ENCODE peak calls at places on chromosomes 2 and 18, in five cellular contexts. X is IMR-90; H is adrenal gland; D is sigmoid colon; M is effector memory CD4-positive, alpha-beta T cell. K is an unnamed sample.

GRCh38 chr2:79982445-79982844 is 322.1 kb downstream of the LRRTM1 start:
- DNase-seq in D (no peak), X (no peak), M (no peak), H (no peak), K (no peak)

GRCh38 chr2:70830333-70830732 is 5.3 kb downstream of the CD207 start:
- DNase-seq in X (no peak), D (no peak), M (no peak), H (no peak), K (no peak)

GRCh38 chr2:215670396-215670795 is 234.5 kb upstream of the FN1 start:
- DNase-seq in D (no peak), X (no peak), H (no peak), M (no peak), K (no peak)

GRCh38 chr2:15818186-15818795 is 122.1 kb upstream of the MYCN start:
- DNase-seq in H (no peak), D (no peak), X (no peak), M (no peak), K (no peak)

GRCh38 chr18:55465313-55465712 is 122.7 kb downstream of the TCF4 start:
- DNase-seq in D (no peak), M (no peak), X (no peak), H (no peak), K (no peak)

GRCh38 chr18:41134426-41134825 is 820.6 kb upstream of the PIK3C3 start:
- DNase-seq in M (no peak), H (no peak), X (peak; percentile 24), D (no peak), K (no peak)

GRCh38 chr2:17800219-17800618 is 16.0 kb upstream of the MSGN1 start:
- DNase-seq in M (no peak), X (peak; percentile 18), D (no peak), H (no peak), K (no peak)

GRCh38 chr2:216379955-216380354 is 7.7 kb upstream of the MARCHF4 start:
- DNase-seq in H (no peak), X (no peak), M (no peak), D (no peak), K (no peak)

GRCh38 chr2:15892575-15892974 is 47.8 kb upstream of the MYCN start:
- DNase-seq in X (no peak), M (no peak), H (no peak), D (no peak), K (no peak)

GRCh38 chr2:3659447-3660432 is 1.7 kb downstream of the ALLC start:
- DNase-seq in M (no peak), D (peak; percentile 51), H (peak; percentile 89), X (peak; percentile 38), K (no peak)

GRCh38 chr2:152157253-152157652 is 18.3 kb downstream of the STAM2 start:
- DNase-seq in M (no peak), H (no peak), D (no peak), X (no peak), K (no peak)

GRCh38 chr18:6414118-6414722 is 491 bp downstream of the L3MBTL4 start:
- DNase-seq in M (no peak), D (peak; percentile 80), H (peak; percentile 78), X (no peak), K (no peak)

GRCh38 chr2:62814132-62814531 is 108.6 kb downstream of the EHBP1 start:
- DNase-seq in D (no peak), M (no peak), X (peak; percentile 76), H (peak; percentile 33), K (no peak)

GRCh38 chr18:59719533-59720325 is 22.5 kb upstream of the CCBE1 start:
- DNase-seq in H (no peak), M (no peak), X (peak; percentile 88), D (no peak), K (no peak)

GRCh38 chr2:176177580-176178270 is 10.7 kb upstream of the HOXD1 start:
- DNase-seq in D (no peak), M (no peak), X (no peak), H (no peak), K (no peak)

GRCh38 chr2:28610583-28611201 is 114.8 kb downstream of the PLB1 start:
- DNase-seq in X (peak; percentile 96), M (peak; percentile 11), D (no peak), H (peak; percentile 92), K (no peak)

GRCh38 chr2:46939596-46940359 is 24.2 kb upstream of the MCFD2 start:
- DNase-seq in M (no peak), H (peak; percentile 59), D (no peak), X (no peak), K (no peak)

GRCh38 chr18:55706893-55707292 is 118.9 kb upstream of the TCF4 start:
- DNase-seq in D (no peak), H (no peak), X (peak; percentile 92), M (no peak), K (no peak)

GRCh38 chr2:235402444-235402843 is 91.4 kb upstream of the AGAP1 start:
- DNase-seq in M (no peak), X (no peak), H (no peak), D (no peak), K (no peak)

GRCh38 chr2:70088508-70089219 is 1.4 kb downstream of the PCBP1 start:
- DNase-seq in D (no peak), X (peak; percentile 6), H (no peak), M (no peak), K (no peak)

GRCh38 chr2:204863351-204863750 is 318.1 kb downstream of the PARD3B start:
- DNase-seq in X (peak; percentile 76), D (no peak), H (no peak), M (no peak), K (no peak)

GRCh38 chr2:143452817-143453462 is 323.7 kb downstream of the ARHGAP15 start:
- DNase-seq in X (no peak), H (no peak), D (no peak), M (peak; percentile 26), K (no peak)

GRCh38 chr2:188102881-188103280 is 188.8 kb upstream of the GULP1 start:
- DNase-seq in M (no peak), D (no peak), X (no peak), H (no peak), K (no peak)

GRCh38 chr2:128346291-128346690 is 27.6 kb upstream of the HS6ST1 start:
- DNase-seq in D (no peak), X (no peak), H (no peak), M (no peak), K (no peak)

GRCh38 chr2:128346811-128347558 is 28.3 kb upstream of the HS6ST1 start:
- DNase-seq in H (no peak), D (no peak), M (no peak), X (no peak), K (no peak)

GRCh38 chr2:128350736-128351135 is 32.1 kb upstream of the HS6ST1 start:
- DNase-seq in D (no peak), X (no peak), M (no peak), H (no peak), K (no peak)

GRCh38 chr2:128347701-128348504 is 29.2 kb upstream of the HS6ST1 start:
- DNase-seq in H (peak; percentile 91), M (no peak), D (peak; percentile 91), X (peak; percentile 23), K (no peak)

DNA sequence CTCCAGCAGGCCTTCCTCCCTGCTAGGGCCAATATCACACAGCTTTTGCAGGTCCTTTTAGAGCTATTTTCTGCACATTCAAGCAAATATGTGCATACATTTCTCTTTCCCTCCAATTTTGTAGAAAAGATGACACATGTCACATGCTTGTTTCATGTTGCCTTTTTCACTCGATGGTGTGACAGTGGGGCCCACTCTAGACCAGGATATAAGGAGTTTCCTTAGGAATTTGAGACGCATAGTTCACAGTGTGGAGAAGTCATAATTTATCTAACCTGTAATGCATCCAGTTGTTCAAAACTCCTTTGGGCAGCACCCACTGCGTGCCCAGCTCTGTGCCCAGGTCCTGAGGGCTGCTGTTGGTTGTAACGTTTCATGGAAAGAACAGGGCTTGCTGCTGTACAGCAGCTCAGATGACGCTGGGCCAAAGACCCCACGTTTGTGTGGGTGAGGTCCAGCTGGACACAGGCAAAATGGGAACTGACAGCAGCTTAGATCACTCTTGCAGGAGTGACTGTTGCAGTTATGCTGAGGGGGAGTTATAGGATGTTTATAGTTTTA is 29.9 kb upstream of the HS6ST1 start:
- DNase-seq in M (no peak), H (no peak), X (no peak), D (no peak), K (no peak)
- H3K27ac ChIP-seq in M (no peak overlapping the region), H (peak overlapping the region; percentile 42), X (peak overlapping the region; percentile 60), D (peak overlapping the region; percentile 75), K (no peak overlapping the region)

DNA sequence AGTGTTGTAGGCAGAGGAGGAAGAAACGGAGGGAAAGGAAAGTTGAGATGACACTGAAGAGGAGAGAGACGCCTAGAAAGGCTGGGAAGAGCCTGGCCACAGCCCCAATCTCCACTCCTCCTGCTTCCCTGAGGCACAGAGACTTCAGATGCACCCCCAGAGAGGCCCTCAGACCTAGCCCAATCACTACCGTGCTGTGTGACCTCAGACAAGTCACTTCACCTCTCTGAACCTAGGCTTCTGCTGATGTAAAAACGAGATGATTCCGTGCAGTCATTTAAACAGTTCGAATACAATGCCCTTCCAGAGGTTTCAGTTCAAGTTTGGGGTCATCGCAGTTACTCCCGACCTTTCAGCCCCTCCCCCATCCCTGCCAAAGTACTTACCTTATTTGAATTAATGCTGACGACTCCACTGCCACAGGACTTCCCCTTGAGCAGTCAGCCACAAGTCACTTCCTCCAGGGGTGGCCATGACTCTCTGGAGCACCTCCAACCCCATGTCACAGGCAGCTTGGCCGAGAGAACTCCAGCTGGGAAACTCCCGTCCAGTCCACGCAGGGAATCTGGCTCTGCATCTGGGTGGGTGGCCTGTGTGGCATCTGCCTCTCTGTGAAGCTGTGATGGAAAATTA is 105.2 kb upstream of the ID2 start:
- DNase-seq in X (no peak), D (peak; percentile 68), M (no peak), H (peak; percentile 60), K (no peak)
- H3K27me3 ChIP-seq in X (no peaks in the 10 kb centered on the region), D (no peaks in the 10 kb centered on the region), M (no peaks in the 10 kb centered on the region), H (no peaks in the 10 kb centered on the region), K (no peaks in the 10 kb centered on the region)

GRCh38 chr2:169362346-169363026 is at the start of gene LRP2:
- DNase-seq in D (no peak), X (no peak), H (no peak), M (no peak), K (peak; percentile 5)
- H3K4me3 ChIP-seq in D (peak within 1 kb of the TSS; percentile 24), X (peak within 1 kb of the TSS; percentile 24), H (peak within 1 kb of the TSS; percentile 10), M (peak within 1 kb of the TSS; percentile 72), K (peak within 1 kb of the TSS; percentile 45)

DNA sequence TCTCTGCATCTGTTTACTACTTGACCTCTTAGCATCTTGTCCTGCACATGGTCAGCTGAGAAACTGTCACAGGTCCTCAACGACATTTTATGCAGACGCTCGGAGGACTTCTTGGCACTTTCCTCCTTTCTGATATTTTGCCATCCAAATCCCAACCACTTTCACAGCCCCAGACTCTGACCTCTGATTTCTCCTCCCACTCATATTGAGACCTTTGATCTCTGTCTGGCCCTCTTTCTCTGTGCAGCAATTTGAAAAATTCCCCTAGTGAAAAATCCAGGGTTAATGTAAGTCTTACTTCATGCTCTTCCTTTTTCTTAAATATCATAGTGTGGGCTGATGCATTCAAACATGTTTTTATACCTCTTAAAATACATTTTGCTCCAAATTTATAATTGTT is 273.8 kb downstream of the CCDC102B start:
- DNase-seq in D (no peak), M (no peak), X (no peak), H (no peak), K (no peak)
- H3K27ac ChIP-seq in D (no peak overlapping the region), M (no peak overlapping the region), X (no peak overlapping the region), H (no peak overlapping the region), K (no peak overlapping the region)

K was measured in iPS DF 6.9.